ENCODE peak calls at places on chromosomes 12 and 14, in four cellular contexts. One of them, this sample, is unnamed.

GRCh38 chr14:61472025-61472672 is 150.8 kb downstream of the PRKCH start:
- DNase-seq in WTC11: no peak
- DNase-seq in fibroblast of the aortic adventitia: peak
- DNase-seq in choroid plexus epithelial cell: peak
- DNase-seq in this sample: peak

GRCh38 chr14:55803506-55804197 is 223.6 kb downstream of the KTN1 start:
- DNase-seq in WTC11: no peak
- DNase-seq in fibroblast of the aortic adventitia: peak
- DNase-seq in choroid plexus epithelial cell: no peak
- DNase-seq in this sample: no peak

GRCh38 chr12:116533343-116534248 is 25.6 kb upstream of the MAP1LC3B2 start:
- DNase-seq in WTC11: peak
- DNase-seq in choroid plexus epithelial cell: peak
- DNase-seq in fibroblast of the aortic adventitia: peak
- DNase-seq in this sample: peak

GRCh38 chr12:84070311-84070710 is 842.3 kb downstream of the SLC6A15 start:
- DNase-seq in WTC11: no peak
- DNase-seq in choroid plexus epithelial cell: peak
- DNase-seq in fibroblast of the aortic adventitia: peak
- DNase-seq in this sample: no peak

GRCh38 chr14:89025581-89026236 is 201.3 kb downstream of the TTC8 start:
- DNase-seq in fibroblast of the aortic adventitia: peak
- DNase-seq in WTC11: no peak
- DNase-seq in choroid plexus epithelial cell: no peak
- DNase-seq in this sample: no peak

GRCh38 chr14:21123429-21123828 is 22.6 kb downstream of the TMEM253 start:
- DNase-seq in WTC11: no peak
- DNase-seq in fibroblast of the aortic adventitia: no peak
- DNase-seq in choroid plexus epithelial cell: no peak
- DNase-seq in this sample: no peak

GRCh38 chr12:50504798-50505385 is at the start of gene DIP2B:
- DNase-seq in fibroblast of the aortic adventitia: peak
- DNase-seq in WTC11: peak
- DNase-seq in choroid plexus epithelial cell: peak
- DNase-seq in this sample: peak

GRCh38 chr12:67957383-67957782 is 31.9 kb upstream of the IFNG-AS1 start:
- DNase-seq in fibroblast of the aortic adventitia: no peak
- DNase-seq in WTC11: no peak
- DNase-seq in choroid plexus epithelial cell: no peak
- DNase-seq in this sample: no peak

GRCh38 chr14:74695406-74695805 is 17.5 kb downstream of the AREL1 start:
- DNase-seq in fibroblast of the aortic adventitia: no peak
- DNase-seq in choroid plexus epithelial cell: no peak
- DNase-seq in WTC11: no peak
- DNase-seq in this sample: no peak

GRCh38 chr14:51473808-51474207 is 177.9 kb upstream of the FRMD6 start:
- DNase-seq in fibroblast of the aortic adventitia: peak
- DNase-seq in WTC11: no peak
- DNase-seq in choroid plexus epithelial cell: peak
- DNase-seq in this sample: no peak

GRCh38 chr12:72272731-72273498 is 745 bp downstream of the TRHDE start:
- DNase-seq in fibroblast of the aortic adventitia: no peak
- DNase-seq in choroid plexus epithelial cell: peak
- DNase-seq in WTC11: peak
- DNase-seq in this sample: peak

GRCh38 chr12:18965210-18965609 is 164.3 kb upstream of the PLEKHA5 start:
- DNase-seq in fibroblast of the aortic adventitia: no peak
- DNase-seq in choroid plexus epithelial cell: no peak
- DNase-seq in WTC11: no peak
- DNase-seq in this sample: no peak

GRCh38 chr12:86711716-86712115 is 455.5 kb upstream of the MGAT4C start:
- DNase-seq in WTC11: no peak
- DNase-seq in fibroblast of the aortic adventitia: no peak
- DNase-seq in choroid plexus epithelial cell: peak
- DNase-seq in this sample: no peak

GRCh38 chr14:104099096-104100041 is 13.9 kb downstream of the ASPG start:
- DNase-seq in fibroblast of the aortic adventitia: no peak
- DNase-seq in WTC11: no peak
- DNase-seq in choroid plexus epithelial cell: no peak
- DNase-seq in this sample: no peak

GRCh38 chr12:119686355-119686754 is 18.4 kb downstream of the PRKAB1 start:
- DNase-seq in fibroblast of the aortic adventitia: no peak
- DNase-seq in WTC11: no peak
- DNase-seq in choroid plexus epithelial cell: no peak
- DNase-seq in this sample: no peak

GRCh38 chr12:52613363-52614030 is 4.9 kb downstream of the KRT73 start:
- DNase-seq in fibroblast of the aortic adventitia: no peak
- DNase-seq in choroid plexus epithelial cell: no peak
- DNase-seq in WTC11: no peak
- DNase-seq in this sample: no peak

GRCh38 chr14:22482782-22483553 is 106.1 kb downstream of the DAD1 start:
- DNase-seq in choroid plexus epithelial cell: no peak
- DNase-seq in fibroblast of the aortic adventitia: no peak
- DNase-seq in WTC11: no peak
- DNase-seq in this sample: no peak

GRCh38 chr12:47825239-47825639 is 5.5 kb upstream of the HDAC7 start:
- DNase-seq in WTC11: no peak
- DNase-seq in choroid plexus epithelial cell: no peak
- DNase-seq in fibroblast of the aortic adventitia: peak
- DNase-seq in this sample: no peak

GRCh38 chr12:75852143-75852542 is 179.4 kb downstream of the PHLDA1 start:
- DNase-seq in choroid plexus epithelial cell: no peak
- DNase-seq in fibroblast of the aortic adventitia: peak
- DNase-seq in WTC11: no peak
- DNase-seq in this sample: no peak

DNA sequence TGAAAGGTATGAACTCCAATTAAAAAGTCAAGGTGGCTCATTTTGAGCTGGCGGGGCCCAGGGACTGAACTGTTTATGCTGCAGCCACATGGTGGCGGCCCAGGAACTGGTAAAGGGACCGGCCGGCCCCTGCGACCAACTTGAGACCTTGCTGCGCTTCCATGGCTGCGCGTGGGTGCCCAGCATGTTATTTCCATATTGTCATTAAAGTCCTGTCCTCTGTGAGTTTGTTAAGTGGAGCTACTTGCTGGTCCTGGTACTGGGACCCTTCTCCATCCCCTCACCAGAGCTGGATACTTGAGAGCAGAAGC is 62.3 kb downstream of the BEGAIN start:
- DNase-seq in fibroblast of the aortic adventitia: no peak
- DNase-seq in choroid plexus epithelial cell: peak
- DNase-seq in WTC11: peak
- DNase-seq in this sample: peak
- TF ChIP-seq CTCF in fibroblast of the aortic adventitia: peak
- TF ChIP-seq CTCF in choroid plexus epithelial cell: peak
- TF ChIP-seq CTCF in WTC11: peak
- TF ChIP-seq CTCF in this sample: peak

GRCh38 chr14:77024171-77024627 is 4.3 kb downstream of the IRF2BPL start:
- DNase-seq in fibroblast of the aortic adventitia: peak
- DNase-seq in choroid plexus epithelial cell: peak
- DNase-seq in WTC11: peak
- DNase-seq in this sample: peak

GRCh38 chr14:77026166-77026929 is 2.2 kb downstream of the IRF2BPL start:
- DNase-seq in WTC11: no peak
- DNase-seq in fibroblast of the aortic adventitia: peak
- DNase-seq in choroid plexus epithelial cell: peak
- DNase-seq in this sample: no peak

GRCh38 chr14:77022219-77022852 is 6.2 kb downstream of the IRF2BPL start:
- DNase-seq in WTC11: no peak
- DNase-seq in fibroblast of the aortic adventitia: no peak
- DNase-seq in choroid plexus epithelial cell: no peak
- DNase-seq in this sample: peak

GRCh38 chr14:77025744-77026165 is 2.8 kb downstream of the IRF2BPL start:
- DNase-seq in fibroblast of the aortic adventitia: no peak
- DNase-seq in choroid plexus epithelial cell: no peak
- DNase-seq in WTC11: peak
- DNase-seq in this sample: no peak

GRCh38 chr14:77023001-77023996 is 5.2 kb downstream of the IRF2BPL start:
- DNase-seq in fibroblast of the aortic adventitia: peak
- DNase-seq in WTC11: peak
- DNase-seq in choroid plexus epithelial cell: peak
- DNase-seq in this sample: peak
- TF ChIP-seq CTCF in fibroblast of the aortic adventitia: peak
- TF ChIP-seq CTCF in WTC11: no peak
- TF ChIP-seq CTCF in choroid plexus epithelial cell: peak
- TF ChIP-seq CTCF in this sample: no peak

GRCh38 chr12:124568431-124569374 is 1.3 kb upstream of the NCOR2 start:
- DNase-seq in WTC11: peak
- DNase-seq in choroid plexus epithelial cell: peak
- DNase-seq in fibroblast of the aortic adventitia: peak
- DNase-seq in this sample: peak
- TF ChIP-seq CTCF in WTC11: no peak
- TF ChIP-seq CTCF in choroid plexus epithelial cell: peak
- TF ChIP-seq CTCF in fibroblast of the aortic adventitia: peak
- TF ChIP-seq CTCF in this sample: no peak

DNA sequence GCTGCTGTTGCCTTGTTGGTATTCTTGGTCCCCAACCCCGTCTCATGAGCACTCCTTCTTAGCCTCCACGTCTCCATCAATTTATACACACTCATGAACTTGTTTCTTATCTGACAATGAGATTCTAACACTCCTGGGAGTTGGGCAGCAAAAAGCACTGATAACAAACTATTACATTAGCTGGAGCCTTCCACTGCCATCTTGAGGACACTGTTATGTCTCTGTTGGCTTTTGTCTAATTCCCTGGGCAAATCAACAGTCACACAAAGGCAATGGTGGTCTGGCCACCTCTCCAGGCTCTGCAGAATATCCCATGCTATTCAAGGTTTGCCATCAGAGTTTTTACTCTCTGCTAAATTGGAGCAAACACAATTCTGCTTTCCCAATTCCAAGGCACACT is 117.8 kb upstream of the COCH start:
- DNase-seq in choroid plexus epithelial cell: no peak
- DNase-seq in WTC11: no peak
- DNase-seq in fibroblast of the aortic adventitia: no peak
- DNase-seq in this sample: no peak
- TF ChIP-seq CTCF in choroid plexus epithelial cell: no peak
- TF ChIP-seq CTCF in WTC11: no peak
- TF ChIP-seq CTCF in fibroblast of the aortic adventitia: no peak
- TF ChIP-seq CTCF in this sample: no peak

GRCh38 chr12:69676257-69677012 is 22.7 kb downstream of the BEST3 start:
- DNase-seq in choroid plexus epithelial cell: peak
- DNase-seq in fibroblast of the aortic adventitia: no peak
- DNase-seq in WTC11: no peak
- DNase-seq in this sample: no peak
- TF ChIP-seq CTCF in choroid plexus epithelial cell: no peak
- TF ChIP-seq CTCF in fibroblast of the aortic adventitia: no peak
- TF ChIP-seq CTCF in WTC11: no peak
- TF ChIP-seq CTCF in this sample: no peak

GRCh38 chr12:42587564-42588307 is 1.8 kb downstream of the PRICKLE1 start:
- DNase-seq in choroid plexus epithelial cell: peak
- DNase-seq in fibroblast of the aortic adventitia: peak
- DNase-seq in WTC11: no peak
- DNase-seq in this sample: no peak
- TF ChIP-seq CTCF in choroid plexus epithelial cell: no peak
- TF ChIP-seq CTCF in fibroblast of the aortic adventitia: no peak
- TF ChIP-seq CTCF in WTC11: no peak
- TF ChIP-seq CTCF in this sample: no peak

DNA sequence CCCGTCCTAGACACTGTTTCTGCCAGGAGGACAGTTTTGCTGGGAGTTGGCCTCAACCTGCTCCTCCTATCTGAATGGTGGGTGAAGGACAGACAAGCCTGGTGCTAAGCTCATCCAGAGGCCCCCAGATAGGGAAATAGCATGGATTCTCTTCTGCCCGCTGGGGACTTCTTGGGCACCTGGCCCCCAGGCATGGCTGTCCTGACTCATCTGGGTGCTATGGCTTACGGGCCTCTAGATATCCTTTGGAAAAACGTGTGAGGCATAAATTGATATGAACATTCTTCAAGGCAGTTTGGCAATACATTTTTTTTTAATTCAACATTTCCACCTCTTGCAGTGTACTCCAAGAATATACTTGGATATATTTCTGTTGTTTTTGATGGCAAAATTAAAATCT is 8.6 kb downstream of the TECPR2 start:
- DNase-seq in WTC11: no peak
- DNase-seq in fibroblast of the aortic adventitia: no peak
- DNase-seq in choroid plexus epithelial cell: no peak
- DNase-seq in this sample: no peak
- TF ChIP-seq CTCF in WTC11: no peak
- TF ChIP-seq CTCF in fibroblast of the aortic adventitia: no peak
- TF ChIP-seq CTCF in choroid plexus epithelial cell: no peak
- TF ChIP-seq CTCF in this sample: no peak

DNA sequence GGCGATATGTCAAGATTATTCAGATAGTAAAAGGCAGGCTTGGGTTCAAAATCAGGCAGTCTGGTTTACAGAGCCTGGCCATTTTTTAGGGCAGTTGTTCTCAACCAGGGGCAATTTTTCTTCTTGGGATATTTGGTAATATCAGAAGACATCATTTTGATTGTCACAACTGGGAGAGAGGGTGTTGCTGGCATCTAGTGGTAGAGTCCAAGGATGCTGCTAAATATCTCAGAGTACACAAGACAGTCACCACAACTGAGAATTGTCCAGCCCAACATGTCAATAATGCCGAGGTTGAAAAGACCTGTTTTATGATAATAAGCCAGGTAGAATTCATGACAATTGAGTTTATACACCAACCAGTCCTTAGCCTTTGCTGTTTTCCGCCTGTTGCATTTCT is 733.9 kb downstream of the NRXN3 start:
- DNase-seq in choroid plexus epithelial cell: peak
- DNase-seq in WTC11: no peak
- DNase-seq in fibroblast of the aortic adventitia: no peak
- DNase-seq in this sample: no peak
- TF ChIP-seq CTCF in choroid plexus epithelial cell: peak
- TF ChIP-seq CTCF in WTC11: no peak
- TF ChIP-seq CTCF in fibroblast of the aortic adventitia: no peak
- TF ChIP-seq CTCF in this sample: no peak

This sample was measured in activated CD8-positive, alpha-beta T cell treated with anti-CD3 and anti-CD28 coated beads for 36 hours.